ENCODE peak calls at places on chromosomes 16 and 17, in ten cellular contexts. K is tibial artery, P is thoracic aorta, A is sigmoid colon, Z is body of pancreas, W is left lung, Y is lung, F is heart right ventricle, D is foreskin keratinocyte, M is suprapubic skin. J is an unnamed sample.

GRCh38 chr17:64491034-64491860 is 5.6 kb downstream of the POLG2 start:
- DNase-seq in Z (peak; percentile 28), D (no peak), P (no peak), K (no peak), W (no peak), A (no peak), M (no peak), F (peak; percentile 32), Y (peak; percentile 39), J (peak; percentile 42)

GRCh38 chr17:41190328-41190727 is 641 bp downstream of the KRTAP9-1 start:
- DNase-seq in K (no peak), Y (no peak), F (no peak), A (no peak), Z (no peak), P (no peak), D (no peak), M (no peak), W (no peak), J (no peak)

GRCh38 chr17:80187493-80187892 is 17.7 kb downstream of the CARD14 start:
- DNase-seq in A (peak; percentile 83), Y (peak; percentile 51), D (peak; percentile 5), W (peak; percentile 85), K (no peak), Z (peak; percentile 79), M (no peak), F (peak; percentile 72), P (no peak), J (no peak)

GRCh38 chr16:49773534-49774486 is 82.1 kb downstream of the ZNF423 start:
- DNase-seq in K (no peak), D (no peak), A (no peak), W (no peak), M (no peak), P (no peak), Y (no peak), Z (no peak), F (no peak), J (no peak)

GRCh38 chr17:64442550-64442971 is 6.4 kb upstream of the MILR1 start:
- DNase-seq in Y (no peak), P (no peak), Z (no peak), D (no peak), F (no peak), M (no peak), A (no peak), K (no peak), W (peak; percentile 81), J (no peak)

GRCh38 chr17:75240394-75241142 is 20.8 kb downstream of the GGA3 start:
- DNase-seq in Z (peak; percentile 28), W (no peak), K (no peak), M (no peak), D (no peak), P (no peak), Y (no peak), F (no peak), A (no peak), J (peak; percentile 26)

GRCh38 chr16:27230562-27230991 is 27.3 kb downstream of the KDM8 start:
- DNase-seq in K (no peak), Z (no peak), D (no peak), W (peak; percentile 71), Y (no peak), A (no peak), P (no peak), F (no peak), M (no peak), J (peak; percentile 61)

GRCh38 chr16:81601601-81602251 is 157.1 kb downstream of the CMIP start:
- DNase-seq in Y (no peak), A (no peak), F (no peak), Z (no peak), D (no peak), K (no peak), W (no peak), P (no peak), M (no peak), J (no peak)

GRCh38 chr16:17364319-17365210 is 106.2 kb downstream of the XYLT1 start:
- DNase-seq in Z (peak; percentile 25), Y (no peak), F (no peak), W (no peak), M (no peak), A (no peak), K (no peak), P (no peak), D (peak; percentile 70), J (no peak)

GRCh38 chr16:63461248-63461841 is 1425.1 kb upstream of the CDH8 start:
- DNase-seq in M (no peak), F (no peak), D (no peak), Y (no peak), K (no peak), A (no peak), W (no peak), P (no peak), Z (peak; percentile 31), J (no peak)

GRCh38 chr17:76727745-76728456 is 1.3 kb downstream of the METTL23 start:
- DNase-seq in D (no peak), K (no peak), W (no peak), M (peak; percentile 66), P (no peak), Z (peak; percentile 21), A (peak; percentile 66), F (no peak), Y (no peak), J (no peak)

DNA sequence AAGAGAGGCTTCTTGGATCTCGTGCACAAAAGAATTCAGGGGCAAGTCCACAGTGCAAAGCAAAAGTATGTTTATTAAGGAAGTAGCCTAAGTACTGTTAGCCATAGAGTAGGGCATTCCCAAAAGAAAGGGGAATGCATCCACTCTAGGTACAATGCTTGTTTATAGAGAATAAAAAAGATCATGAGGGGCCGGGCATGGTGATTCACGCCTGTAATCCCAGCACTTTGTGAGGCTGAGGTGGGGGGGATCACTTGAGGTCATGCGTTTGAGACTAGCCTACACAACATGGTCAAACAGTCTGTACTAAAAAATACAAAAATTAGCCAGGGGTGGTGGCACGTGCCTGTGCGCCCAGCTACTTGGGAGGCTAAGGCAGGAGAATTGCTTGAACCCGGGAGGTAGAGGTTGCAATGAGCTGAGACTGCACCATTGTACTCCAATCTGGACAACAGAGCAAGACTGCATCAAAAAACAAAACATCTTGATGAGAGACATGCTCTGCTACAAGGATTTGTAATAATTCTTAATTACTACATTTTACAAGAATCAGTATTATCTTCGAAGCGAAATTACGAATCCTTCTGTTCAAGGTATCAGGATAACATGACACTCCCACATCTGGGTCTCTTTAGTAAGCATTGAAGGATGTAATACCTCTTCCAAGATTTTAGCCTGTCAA is 191.6 kb downstream of the CPPED1 start:
- DNase-seq in W (no peak), F (no peak), Z (no peak), M (no peak), K (no peak), P (no peak), Y (no peak), D (no peak), A (no peak), J (no peak)
- H3K27ac ChIP-seq in W (no peak overlapping the region), F (no peak overlapping the region), Z (no peak overlapping the region), M (no peak overlapping the region), K (no peak overlapping the region), P (no peak overlapping the region), Y (no peak overlapping the region), D (no peak overlapping the region), A (no peak overlapping the region), J (no peak overlapping the region)

GRCh38 chr16:30010817-30011504 is at the start of gene DOC2A:
- DNase-seq in F (no peak), Z (no peak), W (peak; percentile 74), P (no peak), Y (no peak), M (no peak), A (no peak), D (no peak), K (no peak), J (no peak)

GRCh38 chr16:30009990-30010816 is 624 bp downstream of the DOC2A start:
- DNase-seq in M (no peak), K (no peak), Y (no peak), Z (no peak), W (no peak), F (no peak), P (no peak), D (no peak), A (no peak), J (no peak)

GRCh38 chr16:30009085-30009862 is 1.6 kb downstream of the DOC2A start:
- DNase-seq in F (no peak), W (no peak), Z (no peak), A (no peak), M (no peak), P (no peak), Y (no peak), D (no peak), K (no peak), J (no peak)

GRCh38 chr16:30007378-30007895 is 3.4 kb downstream of the DOC2A start:
- DNase-seq in K (no peak), Y (no peak), Z (no peak), F (no peak), A (no peak), W (no peak), P (no peak), M (no peak), D (no peak), J (no peak)

GRCh38 chr16:30011505-30012480 is 966 bp upstream of the DOC2A start:
- DNase-seq in P (no peak), D (no peak), Y (no peak), W (no peak), Z (no peak), F (no peak), M (no peak), K (no peak), A (no peak), J (no peak)
- TF ChIP-seq CTCF in P (no peak), D (no peak), Y (no peak), W (no peak), Z (no peak), F (no peak), M (no peak), K (no peak), A (no peak), J (no peak)

DNA sequence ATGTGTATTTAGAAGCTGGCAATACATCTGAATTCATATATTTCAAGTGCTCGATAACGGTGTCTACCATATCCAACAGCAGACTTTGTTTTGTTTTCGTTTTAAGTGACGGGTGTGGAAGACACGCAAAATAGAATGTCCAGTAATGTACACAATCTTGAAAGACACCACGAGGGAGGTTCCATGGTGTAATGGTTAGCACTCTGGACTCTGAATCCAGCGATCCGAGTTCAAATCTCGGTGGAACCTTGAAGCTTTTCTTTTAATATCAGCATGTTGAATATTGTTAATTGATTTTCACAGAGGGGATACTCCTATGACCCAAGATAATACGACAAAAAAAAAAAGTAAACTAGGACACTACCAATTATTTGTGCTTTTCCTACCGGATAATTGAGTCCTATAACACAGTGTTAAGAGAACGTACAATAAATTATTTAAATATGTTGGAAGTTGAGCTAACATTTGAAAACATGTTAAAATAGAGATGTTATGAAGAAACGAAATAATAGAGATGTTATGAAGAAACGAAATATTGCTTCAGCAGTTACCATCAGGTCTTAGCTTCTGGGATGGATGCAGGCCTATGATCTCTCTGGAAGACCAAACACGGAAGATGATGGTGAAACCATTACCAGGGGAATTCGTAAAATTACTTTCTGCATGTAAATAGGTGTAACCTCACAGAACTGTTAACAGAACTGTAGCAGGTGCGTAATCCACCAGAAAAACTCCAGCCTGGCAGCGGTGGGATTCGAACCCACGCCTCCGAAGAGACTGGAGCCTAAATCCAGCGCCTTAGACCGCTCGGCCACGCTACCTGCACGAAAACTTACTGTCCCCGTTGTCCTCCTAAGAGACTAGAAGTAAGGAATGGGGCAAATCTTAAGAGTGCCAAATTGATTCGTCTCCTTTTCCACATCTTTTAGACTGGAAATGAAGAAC is 1.5 kb upstream of the ALOXE3 start:
- DNase-seq in Z (peak; percentile 86), F (peak; percentile 80), M (no peak), K (peak; percentile 86), Y (peak; percentile 81), P (no peak), W (no peak), D (peak; percentile 87), A (peak; percentile 87), J (peak; percentile 77)
- H3K27me3 ChIP-seq in Z (no peaks in the 10 kb centered on the region), F (peaks cover 48% of the 10 kb centered on the region), M (peaks cover 28% of the 10 kb centered on the region), K (peaks cover 30% of the 10 kb centered on the region), Y (no peaks in the 10 kb centered on the region), P (peaks cover 12% of the 10 kb centered on the region), W (peaks cover 48% of the 10 kb centered on the region), D (peaks cover 11% of the 10 kb centered on the region), A (peaks cover 78% of the 10 kb centered on the region), J (peaks cover 48% of the 10 kb centered on the region)

GRCh38 chr16:46826618-46827017 is 4.4 kb downstream of the C16orf87 start:
- DNase-seq in D (no peak), F (no peak), P (no peak), A (no peak), Y (no peak), W (no peak), Z (no peak), M (no peak), K (no peak), J (no peak)
- H3K27ac ChIP-seq in D (peak overlapping the region; percentile 13), F (no peak overlapping the region), P (no peak overlapping the region), A (no peak overlapping the region), Y (no peak overlapping the region), W (no peak overlapping the region), Z (no peak overlapping the region), M (no peak overlapping the region), K (no peak overlapping the region), J (no peak overlapping the region)

J was measured in CD4-positive, alpha-beta T cell.